ENCODE peak calls at places on chromosome 11, in five cellular contexts. Y is stomach, X is PC-3, R is HepG2, I is uterus. L is an unnamed sample.
A peak's percentile ranks its signal among the peaks of the same experiment; 100 is the strongest.

GRCh38 chr11:17924713-17925112 is 88.1 kb downstream of the SERGEF start:
- DNase-seq in Y (no peak), I (no peak), X (no peak), R (no peak), L (no peak)

GRCh38 chr11:134642206-134642605 is 230.2 kb upstream of the B3GAT1 start:
- DNase-seq in X (no peak), Y (no peak), R (no peak), I (no peak), L (no peak)

GRCh38 chr11:131488208-131488607 is 117.8 kb downstream of the NTM start:
- DNase-seq in Y (no peak), X (no peak), R (no peak), I (no peak), L (no peak)

GRCh38 chr11:106988151-106988806 is 30.0 kb downstream of the GUCY1A2 start:
- DNase-seq in Y (no peak), X (peak; percentile 25), R (no peak), I (peak; percentile 59), L (no peak)

GRCh38 chr11:27904358-27905055 is 203.4 kb downstream of the KIF18A start:
- DNase-seq in Y (no peak), X (peak; percentile 85), I (no peak), R (no peak), L (no peak)

GRCh38 chr11:119120639-119121007 is 757 bp upstream of the HINFP start:
- DNase-seq in I (peak; percentile 50), X (peak; percentile 46), R (no peak), Y (no peak), L (no peak)

GRCh38 chr11:106391771-106392412 is 314.4 kb downstream of the AASDHPPT start:
- DNase-seq in I (no peak), X (peak; percentile 89), Y (no peak), R (no peak), L (no peak)

GRCh38 chr11:87840786-87841185 is 334.5 kb downstream of the RAB38 start:
- DNase-seq in R (no peak), Y (no peak), I (no peak), X (peak; percentile 34), L (no peak)

GRCh38 chr11:119179983-119180382 is 5.3 kb upstream of the NHERF4 start:
- DNase-seq in Y (no peak), R (no peak), I (no peak), X (no peak), L (no peak)

GRCh38 chr11:128575956-128576340 is 11.4 kb downstream of the ETS1 start:
- DNase-seq in Y (no peak), R (no peak), X (no peak), I (peak; percentile 64), L (no peak)

GRCh38 chr11:62452261-62452660 is 33.4 kb downstream of the SCGB1A1 start:
- DNase-seq in R (no peak), Y (no peak), X (no peak), I (no peak), L (no peak)

GRCh38 chr11:3146612-3147256 is 18.4 kb downstream of the OSBPL5 start:
- DNase-seq in X (no peak), Y (no peak), R (no peak), I (no peak), L (no peak)

GRCh38 chr11:6611092-6612007 is 666 bp downstream of the TAF10 start:
- DNase-seq in X (no peak), R (no peak), Y (no peak), I (peak; percentile 65), L (no peak)

GRCh38 chr11:18067372-18067771 is 21.3 kb upstream of the TPH1 start:
- DNase-seq in R (no peak), Y (no peak), X (no peak), I (no peak), L (no peak)

GRCh38 chr11:16909375-16910035 is 104.7 kb downstream of the PLEKHA7 start:
- DNase-seq in X (no peak), Y (no peak), R (no peak), I (no peak), L (no peak)

GRCh38 chr11:77096591-77097019 is 6.0 kb upstream of the OMP start:
- DNase-seq in Y (no peak), X (no peak), I (no peak), R (no peak), L (no peak)

GRCh38 chr11:66188580-66188979 is 79.9 kb upstream of the RAB1B start:
- DNase-seq in I (no peak), R (no peak), Y (no peak), X (peak; percentile 83), L (no peak)

GRCh38 chr11:11086979-11087378 is 229.1 kb upstream of the ZBED5 start:
- DNase-seq in R (no peak), I (no peak), Y (no peak), X (no peak), L (no peak)

GRCh38 chr11:126547161-126547560 is 191.7 kb downstream of the ST3GAL4 start:
- DNase-seq in X (peak; percentile 38), I (no peak), R (no peak), Y (no peak), L (no peak)

DNA sequence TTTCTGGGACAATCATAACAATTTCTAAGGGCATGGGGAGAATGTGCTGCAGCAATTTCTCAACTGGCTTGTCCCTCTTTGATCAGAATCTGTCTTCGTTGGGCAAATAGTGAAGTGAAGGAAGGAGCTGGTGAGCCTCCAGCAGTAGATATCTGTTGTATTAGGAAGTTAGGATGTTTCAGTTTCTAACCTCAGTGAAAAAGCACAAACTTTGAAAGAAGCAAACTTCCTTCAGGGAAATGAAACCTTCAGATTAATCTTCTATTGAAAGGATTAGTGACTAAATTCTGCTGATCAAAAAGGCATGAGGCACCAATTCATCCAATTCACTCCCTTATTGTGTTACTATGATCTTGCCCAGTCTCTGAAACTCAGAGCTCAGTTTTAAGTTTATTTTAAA is 24.3 kb downstream of the LMO2 start:
- DNase-seq in Y (no peak), X (no peak), R (no peak), I (no peak), L (no peak)
- H3K27me3 ChIP-seq in Y (peaks cover 19% of the 10 kb centered on the region), X (peaks cover 76% of the 10 kb centered on the region), R (peaks cover 9% of the 10 kb centered on the region), I (no peaks in the 10 kb centered on the region), L (peaks cover 25% of the 10 kb centered on the region)

GRCh38 chr11:44575288-44575672 is 9.8 kb downstream of the CD82 start:
- DNase-seq in Y (no peak), I (no peak), R (no peak), X (no peak), L (no peak)
- H3K4me1 ChIP-seq in Y (peaks cover 87% of the 10 kb centered on the region), I (no peaks in the 10 kb centered on the region), R (no peaks in the 10 kb centered on the region), X (peaks cover 8% of the 10 kb centered on the region), L (peaks cover 90% of the 10 kb centered on the region)

DNA sequence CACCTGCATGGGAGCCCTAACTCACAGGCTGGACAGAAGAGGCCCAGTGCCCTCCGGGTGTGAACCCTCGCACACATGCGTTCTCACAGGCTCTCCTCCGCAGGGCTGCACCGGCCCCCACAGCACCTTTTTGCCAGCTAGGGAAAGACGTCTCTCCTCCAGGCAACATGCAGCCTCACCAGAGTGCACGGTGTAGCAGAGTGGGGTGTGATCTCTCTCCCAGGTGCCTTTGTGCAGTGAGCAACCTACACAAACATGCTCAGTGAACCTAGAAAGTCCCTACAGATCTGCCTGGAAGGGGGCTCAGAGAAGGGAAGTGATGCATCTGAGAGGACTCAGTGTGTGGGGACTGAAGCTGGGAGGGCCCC is 3.7 kb upstream of the CARNS1 start:
- DNase-seq in R (no peak), Y (no peak), X (no peak), I (no peak), L (no peak)
- H3K27me3 ChIP-seq in R (peaks cover 10% of the 10 kb centered on the region), Y (no peaks in the 10 kb centered on the region), X (no peaks in the 10 kb centered on the region), I (peaks cover 20% of the 10 kb centered on the region), L (no peaks in the 10 kb centered on the region)

DNA sequence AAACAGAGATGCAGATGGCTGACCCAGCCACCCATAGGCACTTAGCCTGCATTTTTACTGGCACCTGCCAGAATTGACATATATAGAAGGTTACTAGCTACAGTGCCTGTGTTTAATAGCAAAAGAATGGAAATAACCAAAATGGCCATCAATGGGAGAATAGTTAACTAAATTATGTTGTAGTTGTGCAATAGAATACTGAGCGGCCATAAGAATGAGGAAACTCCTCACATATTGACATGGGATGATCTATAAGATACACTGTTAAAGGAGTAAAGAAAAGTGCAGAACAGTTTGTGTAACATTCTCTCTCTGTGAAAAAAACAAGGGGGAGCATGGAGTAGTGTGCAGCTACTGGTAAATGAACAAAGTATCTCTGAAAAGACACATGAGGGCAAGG is 21.5 kb downstream of the ARAP1 start:
- DNase-seq in X (no peak), R (no peak), I (no peak), Y (no peak), L (no peak)
- H3K4me1 ChIP-seq in X (peaks cover 5% of the 10 kb centered on the region), R (peaks cover 5% of the 10 kb centered on the region), I (no peaks in the 10 kb centered on the region), Y (peaks cover 13% of the 10 kb centered on the region), L (peaks cover 5% of the 10 kb centered on the region)

GRCh38 chr11:22666320-22666699 is at the start of gene GAS2:
- DNase-seq in R (no peak), X (no peak), I (no peak), Y (no peak), L (no peak)
- H3K27me3 ChIP-seq in R (no peaks in the 10 kb centered on the region), X (peaks cover 62% of the 10 kb centered on the region), I (no peaks in the 10 kb centered on the region), Y (peaks cover 14% of the 10 kb centered on the region), L (peaks cover 6% of the 10 kb centered on the region)

GRCh38 chr11:117187799-117188481 is 9.4 kb downstream of the SIDT2 start:
- DNase-seq in R (no peak), I (peak; percentile 12), Y (peak; percentile 30), X (no peak), L (peak; percentile 39)

GRCh38 chr11:117188620-117189081 is 10.1 kb downstream of the SIDT2 start:
- DNase-seq in X (no peak), R (no peak), Y (peak; percentile 20), I (no peak), L (no peak)

GRCh38 chr11:117189191-117189940 is 9.8 kb upstream of the TAGLN start:
- DNase-seq in R (no peak), I (peak; percentile 17), X (no peak), Y (peak; percentile 24), L (no peak)

GRCh38 chr11:117191680-117192400 is 7.3 kb upstream of the TAGLN start:
- DNase-seq in Y (no peak), R (no peak), X (no peak), I (no peak), L (no peak)

GRCh38 chr11:117189941-117190544 is 9.1 kb upstream of the TAGLN start:
- DNase-seq in R (no peak), I (no peak), Y (no peak), X (no peak), L (no peak)
- H3K4me1 ChIP-seq in R (peaks cover 9% of the 10 kb centered on the region), I (no peaks in the 10 kb centered on the region), Y (peaks cover 27% of the 10 kb centered on the region), X (peaks cover 12% of the 10 kb centered on the region), L (no peaks in the 10 kb centered on the region)

L was measured in CD8-positive, alpha-beta memory T cell.